ENCODE peak calls at places on chromosomes 5 and 9, in eight cellular contexts. One of them, this sample, is unnamed.

GRCh38 chr5:15674716-15675115 is 174.7 kb downstream of the FBXL7 start:
- DNase-seq in AML-193: no peak
- DNase-seq in AG20443: no peak
- DNase-seq in tibial artery: no peak
- DNase-seq in activated CD4-positive, CD25-positive, alpha-beta regulatory T cell treated with anti-CD3 and anti-CD28 coated beads, Interleukin-2, amount 50 U/mL, for 72 hours: no peak
- DNase-seq in cardiac fibroblast: no peak
- DNase-seq in globus pallidus: no peak
- DNase-seq in breast epithelium: no peak
- DNase-seq in this sample: no peak

GRCh38 chr9:84703793-84704192 is 34.3 kb downstream of the NTRK2 start:
- DNase-seq in AML-193: no peak
- DNase-seq in cardiac fibroblast: no peak
- DNase-seq in breast epithelium: no peak
- DNase-seq in tibial artery: no peak
- DNase-seq in globus pallidus: no peak
- DNase-seq in activated CD4-positive, CD25-positive, alpha-beta regulatory T cell treated with anti-CD3 and anti-CD28 coated beads, Interleukin-2, amount 50 U/mL, for 72 hours: no peak
- DNase-seq in AG20443: no peak
- DNase-seq in this sample: no peak

GRCh38 chr9:137836831-137837241 is 40.7 kb upstream of the CACNA1B start:
- DNase-seq in activated CD4-positive, CD25-positive, alpha-beta regulatory T cell treated with anti-CD3 and anti-CD28 coated beads, Interleukin-2, amount 50 U/mL, for 72 hours: no peak
- DNase-seq in AML-193: no peak
- DNase-seq in AG20443: no peak
- DNase-seq in tibial artery: no peak
- DNase-seq in breast epithelium: no peak
- DNase-seq in globus pallidus: no peak
- DNase-seq in cardiac fibroblast: no peak
- DNase-seq in this sample: no peak

GRCh38 chr5:67414712-67415111 is 218.1 kb upstream of the CD180 start:
- DNase-seq in AG20443: peak
- DNase-seq in tibial artery: no peak
- DNase-seq in globus pallidus: no peak
- DNase-seq in breast epithelium: no peak
- DNase-seq in activated CD4-positive, CD25-positive, alpha-beta regulatory T cell treated with anti-CD3 and anti-CD28 coated beads, Interleukin-2, amount 50 U/mL, for 72 hours: no peak
- DNase-seq in AML-193: no peak
- DNase-seq in cardiac fibroblast: peak
- DNase-seq in this sample: no peak

GRCh38 chr5:96881511-96882115 is 5.3 kb downstream of the ERAP2 start:
- DNase-seq in AML-193: no peak
- DNase-seq in cardiac fibroblast: peak
- DNase-seq in globus pallidus: no peak
- DNase-seq in AG20443: peak
- DNase-seq in activated CD4-positive, CD25-positive, alpha-beta regulatory T cell treated with anti-CD3 and anti-CD28 coated beads, Interleukin-2, amount 50 U/mL, for 72 hours: no peak
- DNase-seq in breast epithelium: no peak
- DNase-seq in tibial artery: no peak
- DNase-seq in this sample: no peak

GRCh38 chr5:37308796-37309195 is 59.6 kb upstream of the CPLANE1 start:
- DNase-seq in tibial artery: no peak
- DNase-seq in activated CD4-positive, CD25-positive, alpha-beta regulatory T cell treated with anti-CD3 and anti-CD28 coated beads, Interleukin-2, amount 50 U/mL, for 72 hours: no peak
- DNase-seq in breast epithelium: no peak
- DNase-seq in AG20443: peak
- DNase-seq in globus pallidus: no peak
- DNase-seq in AML-193: no peak
- DNase-seq in cardiac fibroblast: peak
- DNase-seq in this sample: no peak

GRCh38 chr5:163407034-163407652 is 30.3 kb upstream of the CCNG1 start:
- DNase-seq in AML-193: peak
- DNase-seq in AG20443: peak
- DNase-seq in cardiac fibroblast: peak
- DNase-seq in activated CD4-positive, CD25-positive, alpha-beta regulatory T cell treated with anti-CD3 and anti-CD28 coated beads, Interleukin-2, amount 50 U/mL, for 72 hours: no peak
- DNase-seq in breast epithelium: no peak
- DNase-seq in globus pallidus: no peak
- DNase-seq in tibial artery: no peak
- DNase-seq in this sample: no peak

GRCh38 chr9:131696163-131696439 is 43.8 kb downstream of the RAPGEF1 start:
- DNase-seq in tibial artery: no peak
- DNase-seq in activated CD4-positive, CD25-positive, alpha-beta regulatory T cell treated with anti-CD3 and anti-CD28 coated beads, Interleukin-2, amount 50 U/mL, for 72 hours: no peak
- DNase-seq in cardiac fibroblast: no peak
- DNase-seq in AG20443: no peak
- DNase-seq in breast epithelium: no peak
- DNase-seq in globus pallidus: no peak
- DNase-seq in AML-193: no peak
- DNase-seq in this sample: no peak

This sample was measured in lower leg skin.